ENCODE peak calls at places on chromosomes 2 and 18, in six cellular contexts. One of them, this sample, is unnamed.

GRCh38 chr2:56589820-56590219 is 406.0 kb downstream of the CCDC85A start:
- DNase-seq in lower lobe of right lung: no peak
- DNase-seq in A549: no peak
- DNase-seq in BJ: no peak
- DNase-seq in mucosa of descending colon: no peak
- DNase-seq in CD4-positive, CD25-positive, alpha-beta regulatory T cell: no peak
- DNase-seq in this sample: no peak

GRCh38 chr18:8272254-8272653 is 337.0 kb upstream of the RAB12 start:
- DNase-seq in CD4-positive, CD25-positive, alpha-beta regulatory T cell: no peak
- DNase-seq in BJ: no peak
- DNase-seq in mucosa of descending colon: no peak
- DNase-seq in lower lobe of right lung: no peak
- DNase-seq in A549: no peak
- DNase-seq in this sample: no peak

GRCh38 chr18:31427010-31427409 is 20.5 kb upstream of the DSG3 start:
- DNase-seq in lower lobe of right lung: no peak
- DNase-seq in CD4-positive, CD25-positive, alpha-beta regulatory T cell: no peak
- DNase-seq in mucosa of descending colon: no peak
- DNase-seq in A549: no peak
- DNase-seq in BJ: no peak
- DNase-seq in this sample: no peak

GRCh38 chr2:219178377-219179175 is 501 bp downstream of the RETREG2 start:
- DNase-seq in BJ: no peak
- DNase-seq in mucosa of descending colon: peak; percentile 70
- DNase-seq in lower lobe of right lung: peak; percentile 73
- DNase-seq in CD4-positive, CD25-positive, alpha-beta regulatory T cell: peak; percentile 46
- DNase-seq in A549: peak; percentile 24
- DNase-seq in this sample: peak; percentile 58

GRCh38 chr2:166375205-166375735 is 474 bp downstream of the SCN9A start:
- DNase-seq in mucosa of descending colon: peak; percentile 47
- DNase-seq in CD4-positive, CD25-positive, alpha-beta regulatory T cell: peak; percentile 1
- DNase-seq in BJ: no peak
- DNase-seq in lower lobe of right lung: no peak
- DNase-seq in A549: peak; percentile 36
- DNase-seq in this sample: no peak

GRCh38 chr2:43307973-43308372 is 81.6 kb upstream of the ZFP36L2 start:
- DNase-seq in CD4-positive, CD25-positive, alpha-beta regulatory T cell: no peak
- DNase-seq in A549: no peak
- DNase-seq in mucosa of descending colon: no peak
- DNase-seq in BJ: no peak
- DNase-seq in lower lobe of right lung: no peak
- DNase-seq in this sample: no peak

GRCh38 chr2:235940330-235940729 is 227.9 kb downstream of the GBX2 start:
- DNase-seq in lower lobe of right lung: no peak
- DNase-seq in A549: peak; percentile 42
- DNase-seq in mucosa of descending colon: peak; percentile 28
- DNase-seq in CD4-positive, CD25-positive, alpha-beta regulatory T cell: no peak
- DNase-seq in BJ: peak; percentile 60
- DNase-seq in this sample: peak; percentile 38

GRCh38 chr2:9462313-9462712 is 12.0 kb upstream of the IAH1 start:
- DNase-seq in BJ: no peak
- DNase-seq in lower lobe of right lung: no peak
- DNase-seq in mucosa of descending colon: no peak
- DNase-seq in CD4-positive, CD25-positive, alpha-beta regulatory T cell: no peak
- DNase-seq in A549: no peak
- DNase-seq in this sample: no peak

GRCh38 chr2:18949871-18950597 is 360.7 kb upstream of the NT5C1B start:
- DNase-seq in CD4-positive, CD25-positive, alpha-beta regulatory T cell: no peak
- DNase-seq in A549: peak; percentile 80
- DNase-seq in BJ: peak; percentile 70
- DNase-seq in mucosa of descending colon: peak; percentile 5
- DNase-seq in lower lobe of right lung: no peak
- DNase-seq in this sample: no peak

GRCh38 chr2:16013571-16013970 is 73.2 kb downstream of the MYCN start:
- DNase-seq in mucosa of descending colon: peak; percentile 9
- DNase-seq in BJ: no peak
- DNase-seq in A549: no peak
- DNase-seq in CD4-positive, CD25-positive, alpha-beta regulatory T cell: no peak
- DNase-seq in lower lobe of right lung: no peak
- DNase-seq in this sample: no peak

GRCh38 chr2:202171246-202171833 is 67.1 kb downstream of the SUMO1 start:
- DNase-seq in lower lobe of right lung: no peak
- DNase-seq in A549: no peak
- DNase-seq in mucosa of descending colon: no peak
- DNase-seq in CD4-positive, CD25-positive, alpha-beta regulatory T cell: no peak
- DNase-seq in BJ: no peak
- DNase-seq in this sample: no peak

GRCh38 chr2:72291059-72291458 is 143.4 kb upstream of the CYP26B1 start:
- DNase-seq in lower lobe of right lung: no peak
- DNase-seq in mucosa of descending colon: no peak
- DNase-seq in BJ: no peak
- DNase-seq in A549: peak; percentile 20
- DNase-seq in CD4-positive, CD25-positive, alpha-beta regulatory T cell: no peak
- DNase-seq in this sample: no peak

GRCh38 chr2:175690113-175690716 is 311.9 kb downstream of the LNPK start:
- DNase-seq in lower lobe of right lung: no peak
- DNase-seq in CD4-positive, CD25-positive, alpha-beta regulatory T cell: peak; percentile 72
- DNase-seq in mucosa of descending colon: peak; percentile 79
- DNase-seq in A549: peak; percentile 67
- DNase-seq in BJ: peak; percentile 41
- DNase-seq in this sample: peak; percentile 34

GRCh38 chr2:120576509-120577474 is 158.9 kb upstream of the GLI2 start:
- DNase-seq in lower lobe of right lung: no peak
- DNase-seq in A549: no peak
- DNase-seq in mucosa of descending colon: peak; percentile 50
- DNase-seq in BJ: peak; percentile 31
- DNase-seq in CD4-positive, CD25-positive, alpha-beta regulatory T cell: no peak
- DNase-seq in this sample: peak; percentile 26

GRCh38 chr2:127612111-127612822 is 33.7 kb upstream of the GPR17 start:
- DNase-seq in mucosa of descending colon: no peak
- DNase-seq in CD4-positive, CD25-positive, alpha-beta regulatory T cell: no peak
- DNase-seq in BJ: no peak
- DNase-seq in A549: no peak
- DNase-seq in lower lobe of right lung: peak; percentile 36
- DNase-seq in this sample: peak; percentile 4

GRCh38 chr2:147051248-147051647 is 793.6 kb upstream of the ACVR2A start:
- DNase-seq in CD4-positive, CD25-positive, alpha-beta regulatory T cell: no peak
- DNase-seq in mucosa of descending colon: no peak
- DNase-seq in A549: no peak
- DNase-seq in BJ: no peak
- DNase-seq in lower lobe of right lung: no peak
- DNase-seq in this sample: no peak

GRCh38 chr2:224938670-224939309 is 103.5 kb downstream of the DOCK10 start:
- DNase-seq in A549: no peak
- DNase-seq in lower lobe of right lung: no peak
- DNase-seq in mucosa of descending colon: no peak
- DNase-seq in CD4-positive, CD25-positive, alpha-beta regulatory T cell: peak; percentile 67
- DNase-seq in BJ: no peak
- DNase-seq in this sample: no peak

GRCh38 chr2:240959214-240959940 is 39.0 kb upstream of the SNED1 start:
- DNase-seq in mucosa of descending colon: no peak
- DNase-seq in BJ: no peak
- DNase-seq in CD4-positive, CD25-positive, alpha-beta regulatory T cell: no peak
- DNase-seq in lower lobe of right lung: no peak
- DNase-seq in A549: no peak
- DNase-seq in this sample: no peak

GRCh38 chr2:45771251-45771650 is 119.8 kb downstream of the PRKCE start:
- DNase-seq in A549: no peak
- DNase-seq in mucosa of descending colon: peak; percentile 22
- DNase-seq in CD4-positive, CD25-positive, alpha-beta regulatory T cell: no peak
- DNase-seq in BJ: no peak
- DNase-seq in lower lobe of right lung: peak; percentile 68
- DNase-seq in this sample: peak; percentile 37

GRCh38 chr18:77000527-77000926 is 132.1 kb downstream of the MBP start:
- DNase-seq in mucosa of descending colon: peak; percentile 60
- DNase-seq in A549: peak; percentile 16
- DNase-seq in BJ: no peak
- DNase-seq in lower lobe of right lung: peak; percentile 74
- DNase-seq in CD4-positive, CD25-positive, alpha-beta regulatory T cell: peak; percentile 35
- DNase-seq in this sample: peak; percentile 57
- H3K4me3 ChIP-seq in mucosa of descending colon: no peak overlapping the region
- H3K4me3 ChIP-seq in A549: no peak overlapping the region
- H3K4me3 ChIP-seq in BJ: peak overlapping the region; percentile 16
- H3K4me3 ChIP-seq in lower lobe of right lung: peak overlapping the region; percentile 25
- H3K4me3 ChIP-seq in CD4-positive, CD25-positive, alpha-beta regulatory T cell: peak overlapping the region; percentile 33
- H3K4me3 ChIP-seq in this sample: no peak overlapping the region

GRCh38 chr2:238238766-238239551 is 879 bp downstream of the HES6 start:
- DNase-seq in BJ: no peak
- DNase-seq in CD4-positive, CD25-positive, alpha-beta regulatory T cell: peak; percentile 68
- DNase-seq in A549: no peak
- DNase-seq in mucosa of descending colon: peak; percentile 33
- DNase-seq in lower lobe of right lung: peak; percentile 63
- DNase-seq in this sample: peak; percentile 41
- H3K4me3 ChIP-seq in BJ: peak overlapping the region; percentile 54
- H3K4me3 ChIP-seq in CD4-positive, CD25-positive, alpha-beta regulatory T cell: no peak overlapping the region
- H3K4me3 ChIP-seq in A549: peak overlapping the region; percentile 81
- H3K4me3 ChIP-seq in mucosa of descending colon: peak overlapping the region; percentile 50
- H3K4me3 ChIP-seq in lower lobe of right lung: peak overlapping the region; percentile 66
- H3K4me3 ChIP-seq in this sample: no peak overlapping the region

GRCh38 chr2:189163889-189164288 is 15.7 kb downstream of the COL5A2 start:
- DNase-seq in lower lobe of right lung: no peak
- DNase-seq in BJ: peak; percentile 84
- DNase-seq in mucosa of descending colon: no peak
- DNase-seq in CD4-positive, CD25-positive, alpha-beta regulatory T cell: no peak
- DNase-seq in A549: no peak
- DNase-seq in this sample: no peak
- H3K4me3 ChIP-seq in lower lobe of right lung: no peak overlapping the region
- H3K4me3 ChIP-seq in BJ: no peak overlapping the region
- H3K4me3 ChIP-seq in mucosa of descending colon: no peak overlapping the region
- H3K4me3 ChIP-seq in CD4-positive, CD25-positive, alpha-beta regulatory T cell: no peak overlapping the region
- H3K4me3 ChIP-seq in A549: no peak overlapping the region
- H3K4me3 ChIP-seq in this sample: no peak overlapping the region

GRCh38 chr18:9897129-9897528 is 11.4 kb downstream of the TXNDC2 start:
- DNase-seq in lower lobe of right lung: no peak
- DNase-seq in A549: no peak
- DNase-seq in BJ: no peak
- DNase-seq in CD4-positive, CD25-positive, alpha-beta regulatory T cell: no peak
- DNase-seq in mucosa of descending colon: no peak
- DNase-seq in this sample: no peak
- H3K4me3 ChIP-seq in lower lobe of right lung: no peak overlapping the region
- H3K4me3 ChIP-seq in A549: no peak overlapping the region
- H3K4me3 ChIP-seq in BJ: no peak overlapping the region
- H3K4me3 ChIP-seq in CD4-positive, CD25-positive, alpha-beta regulatory T cell: no peak overlapping the region
- H3K4me3 ChIP-seq in mucosa of descending colon: no peak overlapping the region
- H3K4me3 ChIP-seq in this sample: no peak overlapping the region